ENCODE peak calls at places on chromosomes 13 and 19, in six cellular contexts. P is uterus; G is SJCRH30; A is CD8-positive, alpha-beta T cell; F is CD8-positive, alpha-beta memory T cell; I is A673. D is an unnamed sample. For H3K9me3, the result is how much of the 10 kb centered on the place peaks cover.

GRCh38 chr13:38147050-38147449 is 202.6 kb upstream of the UFM1 start:
- DNase-seq in I (no peak), P (no peak), A (no peak), G (no peak), F (no peak), D (no peak)

GRCh38 chr13:73286177-73286576 is 227.4 kb downstream of the KLF5 start:
- DNase-seq in A (no peak), G (no peak), I (no peak), P (no peak), F (no peak), D (no peak)

GRCh38 chr13:114279770-114280169 is 1.6 kb upstream of the UPF3A start:
- DNase-seq in G (no peak), F (no peak), I (no peak), P (no peak), A (no peak), D (no peak)

GRCh38 chr19:47433121-47433520 is 13.8 kb upstream of the MEIS3 start:
- DNase-seq in I (peak), P (no peak), F (no peak), A (no peak), G (no peak), D (no peak)

GRCh38 chr19:34493038-34493648 is 11.6 kb downstream of the WTIP start:
- DNase-seq in F (no peak), I (no peak), P (no peak), G (no peak), A (no peak), D (no peak)

GRCh38 chr13:90757127-90757680 is 590.3 kb upstream of the MIR17HG start:
- DNase-seq in A (no peak), P (no peak), I (no peak), F (no peak), G (no peak), D (no peak)

GRCh38 chr19:31350033-31350692 is 927 bp upstream of the TSHZ3 start:
- DNase-seq in G (peak), P (peak), A (no peak), I (peak), F (no peak), D (peak)

GRCh38 chr19:15631817-15632216 is 8.9 kb upstream of the CYP4F3 start:
- DNase-seq in A (peak), I (peak), P (no peak), F (no peak), G (peak), D (no peak)

GRCh38 chr19:18321729-18322091 is 1.2 kb downstream of the LSM4 start:
- DNase-seq in I (peak), A (no peak), P (no peak), G (no peak), F (no peak), D (no peak)

GRCh38 chr19:48325265-48325910 is at the start of gene EMP3:
- DNase-seq in F (peak), A (peak), G (peak), I (peak), P (peak), D (no peak)

GRCh38 chr13:27927444-27928352 is 7.9 kb downstream of the PDX1 start:
- DNase-seq in F (no peak), P (no peak), G (no peak), A (no peak), I (no peak), D (peak)

GRCh38 chr13:27925220-27925991 is 5.6 kb downstream of the PDX1 start:
- DNase-seq in A (no peak), P (no peak), I (no peak), F (no peak), G (no peak), D (no peak)

GRCh38 chr13:27928353-27928804 is 8.6 kb downstream of the PDX1 start:
- DNase-seq in G (no peak), I (no peak), A (no peak), P (no peak), F (no peak), D (peak)

GRCh38 chr13:27924529-27925141 is 4.8 kb downstream of the PDX1 start:
- DNase-seq in F (no peak), P (no peak), I (no peak), A (no peak), G (no peak), D (no peak)

DNA sequence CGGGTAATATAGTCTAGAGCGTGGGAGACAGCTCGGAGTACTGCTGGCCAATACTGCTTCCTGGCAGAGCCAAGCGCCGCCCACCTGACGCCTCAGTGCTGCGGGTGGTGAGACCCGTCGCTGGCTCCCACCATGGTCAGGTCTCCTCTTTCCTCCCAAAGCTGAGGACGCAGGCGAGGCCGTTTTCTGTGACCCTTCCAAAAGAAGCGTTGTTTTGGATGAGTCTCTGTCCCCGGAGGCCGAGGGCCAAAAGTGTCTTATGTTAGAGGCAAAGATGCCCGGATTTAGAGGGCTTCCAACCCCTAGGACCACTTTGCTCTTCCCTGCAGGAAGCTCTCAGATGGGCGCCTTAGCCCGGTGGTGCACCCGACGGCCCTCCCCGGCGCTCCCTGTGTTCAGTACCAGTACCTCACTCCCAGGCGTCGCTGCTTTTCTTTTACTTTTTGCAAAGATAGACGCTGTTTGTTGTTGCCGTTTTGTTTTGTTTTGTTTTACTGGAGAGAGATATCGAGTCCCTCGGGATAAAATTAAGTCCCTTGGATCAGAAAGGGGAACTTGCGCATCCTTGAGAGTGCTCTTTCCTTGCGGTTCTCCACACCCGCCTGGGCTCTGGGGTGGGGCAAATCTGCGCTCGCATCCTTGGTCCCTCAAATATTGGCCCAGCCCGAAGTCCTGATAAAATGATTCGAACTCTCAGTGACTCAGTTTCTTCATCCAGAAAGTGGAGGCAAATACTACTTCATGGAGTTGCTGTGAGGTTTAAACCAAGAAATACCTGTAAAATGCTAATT is 7.0 kb downstream of the PDX1 start:
- DNase-seq in I (no peak), G (no peak), A (no peak), P (no peak), F (no peak), D (peak)
- H3K9me3 ChIP-seq in I (under half), G (under half), A (under half), P (under half), F (under half), D (under half)

GRCh38 chr13:63497601-63498000 is 2082.0 kb upstream of the PCDH20 start:
- DNase-seq in P (no peak), I (no peak), G (no peak), F (no peak), A (no peak), D (no peak)

GRCh38 chr13:63501702-63502101 is 2086.1 kb upstream of the PCDH20 start:
- DNase-seq in I (no peak), G (no peak), P (no peak), F (no peak), A (no peak), D (peak)
- H3K27ac ChIP-seq in I (no peak), G (no peak), P (no peak), F (no peak), A (no peak), D (no peak)

DNA sequence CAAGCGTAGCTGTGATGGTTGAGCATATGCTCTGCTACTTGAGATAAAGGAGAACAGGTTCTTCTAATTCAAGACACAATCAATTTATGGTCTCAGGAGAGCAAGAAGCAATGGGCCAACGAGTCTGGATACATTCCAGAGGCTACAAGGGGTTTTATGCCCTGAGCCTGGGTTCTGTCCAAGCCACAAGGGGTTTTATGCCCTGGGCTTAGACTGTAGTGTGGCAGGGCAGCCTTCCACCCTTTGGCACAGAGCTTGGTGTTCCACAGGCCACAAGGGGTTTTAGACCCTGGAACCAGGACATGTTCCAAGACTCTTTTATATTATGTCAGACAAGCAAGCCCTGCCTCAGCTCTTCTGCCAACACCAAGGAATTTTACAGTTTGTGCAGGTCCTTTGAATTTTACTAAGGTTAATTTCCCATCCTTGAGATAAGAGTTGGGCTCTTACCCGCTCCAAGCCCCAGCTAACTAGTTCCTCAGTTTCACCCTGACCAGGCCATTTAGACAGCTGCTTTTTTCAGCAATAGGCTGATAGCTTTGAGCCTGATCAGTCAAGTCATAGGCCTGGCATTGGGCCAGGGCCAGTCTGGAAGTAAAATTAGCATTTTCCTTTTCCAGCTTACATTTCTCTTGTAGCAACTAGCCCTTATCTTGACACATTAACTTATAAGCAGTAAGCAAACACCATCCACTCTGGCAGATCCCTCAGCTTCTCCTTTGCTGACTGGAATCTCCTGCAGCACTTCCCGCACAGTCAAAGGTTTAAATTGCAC is 95.0 kb downstream of the ZNF737 start:
- DNase-seq in P (no peak), A (no peak), F (no peak), G (no peak), I (no peak), D (no peak)
- H3K4me3 ChIP-seq in P (no peak), A (no peak), F (no peak), G (no peak), I (no peak), D (no peak)

GRCh38 chr19:37127999-37128820 is 44.3 kb downstream of the ZNF585A start:
- DNase-seq in P (no peak), G (no peak), A (no peak), I (no peak), F (no peak), D (no peak)

DNA sequence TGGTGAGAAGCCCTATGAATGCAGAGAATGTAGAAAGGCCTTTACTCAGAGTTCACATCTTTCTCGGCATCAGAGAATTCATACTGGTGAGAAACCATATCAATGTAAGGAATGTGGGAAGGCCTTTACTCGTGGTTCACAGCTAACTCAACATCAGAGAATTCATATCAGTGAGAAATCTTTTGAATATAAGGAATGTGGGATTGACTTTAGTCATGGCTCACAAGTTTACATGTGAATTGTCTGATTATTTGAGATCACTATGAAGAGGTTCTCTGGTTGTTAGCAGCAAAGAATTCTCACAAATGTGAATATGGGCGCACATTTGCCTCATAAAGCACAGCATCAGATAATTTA is 43.7 kb downstream of the ZNF585A start:
- DNase-seq in A (no peak), P (no peak), F (no peak), G (no peak), I (no peak), D (no peak)
- H3K9me3 ChIP-seq in A (half or more), P (under half), F (half or more), G (half or more), I (half or more), D (under half)

GRCh38 chr19:2345794-2346663 is 14.0 kb upstream of the TMPRSS9 start:
- DNase-seq in A (no peak), I (no peak), G (no peak), P (no peak), F (no peak), D (peak)
- H3K27ac ChIP-seq in A (no peak), I (no peak), G (no peak), P (no peak), F (peak), D (no peak)

DNA sequence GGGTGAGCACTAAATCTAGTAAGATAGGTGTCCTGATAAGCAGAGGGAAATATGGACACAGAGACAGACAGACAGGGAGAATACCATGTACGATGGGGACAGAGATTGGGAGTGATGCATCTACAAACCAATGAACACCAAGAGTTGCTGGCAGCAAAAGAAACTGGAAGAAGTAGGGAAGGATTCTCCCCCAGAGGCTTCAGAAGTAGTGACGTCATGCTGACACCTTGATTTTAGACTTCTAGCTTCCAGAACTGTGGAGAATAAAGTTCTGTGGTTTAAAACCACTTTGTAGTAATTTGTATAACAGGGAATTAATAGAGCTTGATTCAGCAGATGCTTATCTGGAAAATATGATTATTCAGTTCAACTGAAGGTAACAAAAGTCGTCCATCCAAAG is 66.1 kb downstream of the SLC10A2 start:
- DNase-seq in I (no peak), P (no peak), A (no peak), G (no peak), F (no peak), D (no peak)
- H3K4me3 ChIP-seq in I (no peak), P (no peak), A (no peak), G (no peak), F (no peak), D (no peak)

GRCh38 chr19:21581646-21582045 is 76.2 kb downstream of the ZNF429 start:
- DNase-seq in A (no peak), I (no peak), G (no peak), P (no peak), F (no peak), D (peak)
- H3K9me3 ChIP-seq in A (under half), I (half or more), G (under half), P (under half), F (under half), D (under half)

GRCh38 chr19:22914646-22915045 is 82.6 kb downstream of the ZNF723 start:
- DNase-seq in I (no peak), P (no peak), F (no peak), A (no peak), G (no peak), D (no peak)
- H3K27ac ChIP-seq in I (no peak), P (no peak), F (no peak), A (no peak), G (no peak), D (no peak)

DNA sequence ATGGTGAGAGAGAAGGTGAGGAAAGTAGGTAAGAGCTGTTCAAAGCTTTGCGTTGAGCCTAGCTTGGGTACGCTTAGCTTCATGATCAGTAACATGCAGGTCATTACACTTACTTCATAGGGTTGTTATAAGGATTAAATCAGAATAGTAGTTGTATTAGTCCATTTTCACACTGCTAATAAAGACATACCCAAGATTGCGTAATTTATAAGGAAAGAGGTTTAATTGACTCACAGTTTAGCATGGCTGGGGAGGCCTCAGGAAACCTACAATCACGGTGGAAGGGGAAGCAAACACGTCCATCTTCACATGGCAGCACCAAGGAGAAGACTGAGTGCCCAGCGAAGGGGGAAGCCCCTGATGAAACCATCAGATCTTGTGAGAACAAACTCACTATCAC is 21.9 kb downstream of the GPALPP1 start:
- DNase-seq in I (no peak), A (no peak), F (no peak), P (no peak), G (no peak), D (no peak)
- H3K4me3 ChIP-seq in I (no peak), A (no peak), F (no peak), P (no peak), G (no peak), D (no peak)

D was measured in pancreas.